ENCODE peak calls at places on chromosome 21, in four cellular contexts. One of them, this sample, is unnamed.
A peak's percentile ranks its signal among the peaks of the same experiment; 100 is the strongest.

GRCh38 chr21:35314896-35315582 is 265.9 kb upstream of the RUNX1 start:
- DNase-seq in PC-3: no peak
- DNase-seq in GM23338: no peak
- DNase-seq in HCT116: no peak
- DNase-seq in this sample: no peak

GRCh38 chr21:31343680-31344480 is at the start of gene TIAM1:
- DNase-seq in PC-3: peak; percentile 89
- DNase-seq in GM23338: peak; percentile 71
- DNase-seq in HCT116: no peak
- DNase-seq in this sample: peak; percentile 89

GRCh38 chr21:26966978-26967913 is at the start of gene ADAMTS5:
- DNase-seq in PC-3: peak; percentile 14
- DNase-seq in GM23338: peak; percentile 74
- DNase-seq in HCT116: no peak
- DNase-seq in this sample: peak; percentile 92

GRCh38 chr21:32929633-32930038 is 96.1 kb upstream of the OLIG2 start:
- DNase-seq in PC-3: no peak
- DNase-seq in GM23338: no peak
- DNase-seq in HCT116: no peak
- DNase-seq in this sample: no peak

GRCh38 chr21:34574984-34575529 is 39.9 kb downstream of the RCAN1 start:
- DNase-seq in PC-3: no peak
- DNase-seq in GM23338: no peak
- DNase-seq in HCT116: no peak
- DNase-seq in this sample: no peak

GRCh38 chr21:43194303-43195130 is 25.7 kb downstream of the CRYAA start:
- DNase-seq in PC-3: no peak
- DNase-seq in GM23338: no peak
- DNase-seq in HCT116: no peak
- DNase-seq in this sample: no peak

GRCh38 chr21:43352568-43353281 is 74.2 kb downstream of the SIK1 start:
- DNase-seq in PC-3: peak; percentile 12
- DNase-seq in GM23338: no peak
- DNase-seq in HCT116: peak; percentile 56
- DNase-seq in this sample: no peak

GRCh38 chr21:33892853-33893252 is 22.8 kb downstream of the ATP5PO start:
- DNase-seq in PC-3: no peak
- DNase-seq in GM23338: peak; percentile 93
- DNase-seq in HCT116: no peak
- DNase-seq in this sample: no peak

GRCh38 chr21:23534833-23535232 is 2072.4 kb downstream of the MRPL39 start:
- DNase-seq in PC-3: no peak
- DNase-seq in GM23338: no peak
- DNase-seq in HCT116: no peak
- DNase-seq in this sample: no peak

GRCh38 chr21:39612233-39613028 is at the start of gene B3GALT5:
- DNase-seq in PC-3: peak; percentile 45
- DNase-seq in GM23338: peak; percentile 94
- DNase-seq in HCT116: peak; percentile 15
- DNase-seq in this sample: no peak

GRCh38 chr21:30676737-30677136 is 34.1 kb downstream of the KRTAP20-3 start:
- DNase-seq in PC-3: peak; percentile 49
- DNase-seq in GM23338: no peak
- DNase-seq in HCT116: no peak
- DNase-seq in this sample: no peak

GRCh38 chr21:35163381-35163780 is 114.3 kb upstream of the RUNX1 start:
- DNase-seq in PC-3: peak; percentile 68
- DNase-seq in GM23338: no peak
- DNase-seq in HCT116: no peak
- DNase-seq in this sample: peak; percentile 68

GRCh38 chr21:33540711-33541104 is 1.2 kb downstream of the GART start:
- DNase-seq in PC-3: no peak
- DNase-seq in GM23338: peak; percentile 32
- DNase-seq in HCT116: no peak
- DNase-seq in this sample: no peak

GRCh38 chr21:38761531-38761930 is 44.2 kb upstream of the ETS2 start:
- DNase-seq in PC-3: no peak
- DNase-seq in GM23338: no peak
- DNase-seq in HCT116: no peak
- DNase-seq in this sample: no peak

GRCh38 chr21:26835027-26835713 is 10.0 kb downstream of the ADAMTS1 start:
- DNase-seq in PC-3: peak; percentile 71
- DNase-seq in GM23338: no peak
- DNase-seq in HCT116: no peak
- DNase-seq in this sample: peak; percentile 81

GRCh38 chr21:27314096-27314495 is 347.2 kb upstream of the ADAMTS5 start:
- DNase-seq in PC-3: no peak
- DNase-seq in GM23338: no peak
- DNase-seq in HCT116: no peak
- DNase-seq in this sample: no peak

GRCh38 chr21:33393348-33393747 is 9.9 kb upstream of the IFNGR2 start:
- DNase-seq in PC-3: no peak
- DNase-seq in GM23338: no peak
- DNase-seq in HCT116: no peak
- DNase-seq in this sample: no peak

DNA sequence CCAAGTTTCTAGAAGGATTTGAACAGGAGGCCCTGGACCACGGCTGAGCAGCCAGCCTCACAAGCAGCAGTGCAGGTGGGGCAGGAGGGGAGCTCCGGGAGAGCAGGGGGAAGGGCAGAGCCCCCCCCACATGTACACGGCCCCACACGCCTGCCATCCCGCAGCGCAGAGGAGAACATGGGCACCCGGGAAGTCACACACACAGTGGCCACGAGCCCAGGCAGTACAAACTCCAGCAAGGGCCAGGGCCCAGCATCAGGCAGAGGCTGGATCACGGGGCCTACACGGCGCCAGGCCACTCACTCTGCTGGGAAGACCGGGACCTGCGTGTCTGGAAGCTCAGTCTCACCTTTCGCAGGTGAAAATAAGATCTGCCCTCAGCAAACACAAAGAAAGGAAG is 5.2 kb downstream of the SUMO3 start:
- DNase-seq in PC-3: no peak
- DNase-seq in GM23338: no peak
- DNase-seq in HCT116: no peak
- DNase-seq in this sample: no peak
- H4K20me1 ChIP-seq in PC-3: peaks cover 63% of the 10 kb centered on the region
- H4K20me1 ChIP-seq in GM23338: peaks cover 20% of the 10 kb centered on the region
- H4K20me1 ChIP-seq in HCT116: no peaks in the 10 kb centered on the region
- H4K20me1 ChIP-seq in this sample: peaks cover 10% of the 10 kb centered on the region

DNA sequence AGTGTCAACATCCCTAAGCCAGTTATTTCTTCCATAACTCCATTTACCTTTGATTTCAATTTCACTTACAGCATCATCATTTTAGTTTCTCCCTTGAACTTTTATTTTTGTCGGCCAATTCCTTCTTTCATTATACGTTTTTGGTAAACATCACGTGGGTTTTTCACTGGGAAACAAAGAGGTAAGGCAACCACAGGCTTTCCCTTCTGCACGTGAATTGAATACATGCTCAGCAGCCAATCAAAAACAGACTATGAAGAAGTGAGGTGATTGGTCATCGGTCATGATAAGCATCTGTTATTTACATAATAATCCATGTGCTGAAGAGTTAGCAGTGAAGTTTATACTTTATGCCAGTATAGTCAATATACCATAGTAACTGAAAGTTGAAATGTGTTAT is 98.7 kb downstream of the NCAM2 start:
- DNase-seq in PC-3: peak; percentile 2
- DNase-seq in GM23338: no peak
- DNase-seq in HCT116: no peak
- DNase-seq in this sample: no peak
- H3K27ac ChIP-seq in PC-3: no peak overlapping the region
- H3K27ac ChIP-seq in GM23338: no peak overlapping the region
- H3K27ac ChIP-seq in HCT116: no peak overlapping the region
- H3K27ac ChIP-seq in this sample: no peak overlapping the region

DNA sequence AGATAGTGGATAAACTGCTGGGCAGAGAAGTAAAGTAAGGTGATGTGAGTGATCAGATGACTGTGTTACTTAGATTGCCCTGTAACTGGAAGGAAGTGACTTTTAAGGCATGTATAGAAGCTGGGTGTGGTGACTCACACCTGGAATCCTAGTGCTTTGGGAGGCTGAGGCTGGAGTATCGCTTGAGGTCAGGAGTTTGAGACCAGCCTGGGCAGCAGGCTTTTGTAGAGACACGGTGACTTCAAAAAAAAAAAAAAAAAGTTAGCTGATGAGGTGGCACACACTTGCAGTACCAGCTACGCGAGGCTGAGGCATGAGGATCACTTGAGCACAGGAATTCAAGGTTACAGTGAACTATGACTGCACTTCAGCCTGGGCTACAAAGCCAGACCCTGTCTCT is 2.3 kb upstream of the USP16 start:
- DNase-seq in PC-3: peak; percentile 25
- DNase-seq in GM23338: no peak
- DNase-seq in HCT116: no peak
- DNase-seq in this sample: peak; percentile 16
- H3K9me2 ChIP-seq in PC-3: no peaks in the 10 kb centered on the region
- H3K9me2 ChIP-seq in GM23338: no peaks in the 10 kb centered on the region
- H3K9me2 ChIP-seq in HCT116: no peaks in the 10 kb centered on the region
- H3K9me2 ChIP-seq in this sample: no peaks in the 10 kb centered on the region

DNA sequence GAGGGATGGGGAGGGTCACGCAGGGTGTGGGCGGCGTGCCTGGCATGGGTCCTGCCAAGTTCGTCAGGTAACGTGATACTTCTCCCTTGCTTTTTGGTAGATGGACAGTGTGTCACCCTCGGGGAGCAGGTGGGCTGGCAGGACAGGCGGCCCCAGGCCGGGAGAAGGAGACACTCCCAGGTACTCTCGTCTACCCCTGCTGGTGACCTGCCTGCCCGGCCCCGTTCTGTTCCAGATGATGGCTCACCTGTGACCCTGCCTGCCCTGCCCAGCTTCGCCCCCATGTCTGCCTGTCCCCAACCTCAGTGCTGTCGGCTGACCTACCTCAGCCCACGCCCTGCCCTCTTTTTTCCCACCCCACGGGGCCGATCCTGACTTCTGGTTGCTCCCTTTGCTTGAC is 144.7 kb downstream of the PCBP3 start:
- DNase-seq in PC-3: no peak
- DNase-seq in GM23338: no peak
- DNase-seq in HCT116: no peak
- DNase-seq in this sample: no peak
- H4K20me1 ChIP-seq in PC-3: no peaks in the 10 kb centered on the region
- H4K20me1 ChIP-seq in GM23338: no peaks in the 10 kb centered on the region
- H4K20me1 ChIP-seq in HCT116: no peaks in the 10 kb centered on the region
- H4K20me1 ChIP-seq in this sample: no peaks in the 10 kb centered on the region

GRCh38 chr21:25457946-25458345 is 149.3 kb downstream of the MRPL39 start:
- DNase-seq in PC-3: no peak
- DNase-seq in GM23338: no peak
- DNase-seq in HCT116: no peak
- DNase-seq in this sample: no peak
- H3K27ac ChIP-seq in PC-3: peak overlapping the region; percentile 86
- H3K27ac ChIP-seq in GM23338: no peak overlapping the region
- H3K27ac ChIP-seq in HCT116: no peak overlapping the region
- H3K27ac ChIP-seq in this sample: no peak overlapping the region

DNA sequence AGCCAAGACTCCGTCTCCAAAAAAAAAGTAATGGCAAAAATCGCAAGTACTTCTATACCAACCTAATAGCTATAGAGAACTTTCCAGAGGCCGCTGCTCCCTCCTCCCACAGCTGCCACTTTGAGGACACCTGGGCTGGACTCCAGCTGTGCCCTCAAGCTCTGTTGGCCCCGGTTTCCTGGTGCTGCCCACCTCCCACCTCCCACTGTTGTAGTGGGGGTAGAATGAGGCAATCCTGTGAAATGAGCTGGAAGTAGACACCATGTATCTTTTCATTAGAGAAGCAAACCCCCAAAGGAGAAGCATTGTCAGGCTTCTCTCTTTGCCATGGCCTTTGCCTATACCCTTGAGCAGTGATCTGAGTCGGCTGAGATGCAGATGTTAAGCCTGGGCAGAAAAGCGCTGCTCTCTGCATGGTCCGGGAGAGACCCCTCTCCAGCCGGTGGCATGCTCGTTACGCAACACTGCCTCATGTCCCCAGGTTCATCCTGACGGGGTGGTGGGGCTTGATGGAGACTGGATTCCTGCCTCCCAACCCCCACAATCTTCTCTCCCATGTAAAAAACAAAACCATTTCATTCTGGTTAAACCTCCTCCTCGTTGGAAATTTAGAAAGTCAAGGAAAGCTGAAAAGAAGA is 39.7 kb downstream of the SIM2 start:
- DNase-seq in PC-3: no peak
- DNase-seq in GM23338: no peak
- DNase-seq in HCT116: no peak
- DNase-seq in this sample: no peak
- H3K9me2 ChIP-seq in PC-3: no peaks in the 10 kb centered on the region
- H3K9me2 ChIP-seq in GM23338: no peaks in the 10 kb centered on the region
- H3K9me2 ChIP-seq in HCT116: no peaks in the 10 kb centered on the region
- H3K9me2 ChIP-seq in this sample: no peaks in the 10 kb centered on the region

GRCh38 chr21:37459575-37459974 is 93.0 kb downstream of the DYRK1A start:
- DNase-seq in PC-3: peak; percentile 28
- DNase-seq in GM23338: no peak
- DNase-seq in HCT116: no peak
- DNase-seq in this sample: peak; percentile 77

GRCh38 chr21:37461494-37461893 is 94.9 kb downstream of the DYRK1A start:
- DNase-seq in PC-3: no peak
- DNase-seq in GM23338: no peak
- DNase-seq in HCT116: no peak
- DNase-seq in this sample: peak; percentile 36

GRCh38 chr21:37460196-37460595 is 93.6 kb downstream of the DYRK1A start:
- DNase-seq in PC-3: no peak
- DNase-seq in GM23338: peak; percentile 84
- DNase-seq in HCT116: no peak
- DNase-seq in this sample: no peak

GRCh38 chr21:37462087-37462861 is 95.7 kb downstream of the DYRK1A start:
- DNase-seq in PC-3: no peak
- DNase-seq in GM23338: peak; percentile 48
- DNase-seq in HCT116: no peak
- DNase-seq in this sample: no peak

GRCh38 chr21:37463083-37463780 is 96.7 kb downstream of the DYRK1A start:
- DNase-seq in PC-3: peak; percentile 63
- DNase-seq in GM23338: peak; percentile 47
- DNase-seq in HCT116: peak; percentile 37
- DNase-seq in this sample: peak; percentile 79
- H4K20me1 ChIP-seq in PC-3: peaks cover 57% of the 10 kb centered on the region
- H4K20me1 ChIP-seq in GM23338: peaks cover 36% of the 10 kb centered on the region
- H4K20me1 ChIP-seq in HCT116: peaks cover 16% of the 10 kb centered on the region
- H4K20me1 ChIP-seq in this sample: peaks cover 34% of the 10 kb centered on the region

GRCh38 chr21:41762236-41762635 is 4.6 kb downstream of the RIPK4 start:
- DNase-seq in PC-3: peak; percentile 47
- DNase-seq in GM23338: peak; percentile 95
- DNase-seq in HCT116: no peak
- DNase-seq in this sample: no peak
- H3K27ac ChIP-seq in PC-3: peak overlapping the region; percentile 97
- H3K27ac ChIP-seq in GM23338: no peak overlapping the region
- H3K27ac ChIP-seq in HCT116: no peak overlapping the region
- H3K27ac ChIP-seq in this sample: no peak overlapping the region